ENCODE peak calls at places on chromosomes 12 and 14, in six cellular contexts. One of them, this sample, is unnamed. For H3K27me3 and H3K9me2, the result is how much of the 10 kb centered on the place peaks cover.

GRCh38 chr12:95218852-95219171 is 1.2 kb downstream of the VEZT start:
- DNase-seq in PC-3: peak
- DNase-seq in GM23248: peak
- DNase-seq in SK-N-SH: no peak
- DNase-seq in HCT116: no peak
- DNase-seq in MM.1S: peak
- DNase-seq in this sample: peak

GRCh38 chr14:68278568-68279436 is 459.2 kb downstream of the RAD51B start:
- DNase-seq in PC-3: peak
- DNase-seq in GM23248: peak
- DNase-seq in SK-N-SH: no peak
- DNase-seq in HCT116: peak
- DNase-seq in MM.1S: no peak
- DNase-seq in this sample: no peak

GRCh38 chr14:52325632-52326031 is 11.5 kb downstream of the PTGER2 start:
- DNase-seq in PC-3: no peak
- DNase-seq in GM23248: no peak
- DNase-seq in SK-N-SH: no peak
- DNase-seq in HCT116: no peak
- DNase-seq in MM.1S: no peak
- DNase-seq in this sample: no peak

GRCh38 chr12:28930704-28931103 is 218.4 kb upstream of the FAR2 start:
- DNase-seq in PC-3: no peak
- DNase-seq in GM23248: no peak
- DNase-seq in SK-N-SH: no peak
- DNase-seq in HCT116: no peak
- DNase-seq in MM.1S: no peak
- DNase-seq in this sample: no peak

GRCh38 chr12:70393787-70394519 is 27.9 kb downstream of the KCNMB4 start:
- DNase-seq in PC-3: peak
- DNase-seq in GM23248: peak
- DNase-seq in SK-N-SH: no peak
- DNase-seq in HCT116: no peak
- DNase-seq in MM.1S: no peak
- DNase-seq in this sample: no peak

GRCh38 chr14:68627050-68627867 is 165.6 kb downstream of the ZFP36L1 start:
- DNase-seq in PC-3: no peak
- DNase-seq in GM23248: no peak
- DNase-seq in SK-N-SH: no peak
- DNase-seq in HCT116: no peak
- DNase-seq in MM.1S: no peak
- DNase-seq in this sample: no peak

GRCh38 chr14:90850487-90850886 is 34.3 kb upstream of the TTC7B start:
- DNase-seq in PC-3: peak
- DNase-seq in GM23248: no peak
- DNase-seq in SK-N-SH: no peak
- DNase-seq in HCT116: peak
- DNase-seq in MM.1S: no peak
- DNase-seq in this sample: no peak

GRCh38 chr14:101475468-101476257 is 85.6 kb upstream of the DIO3 start:
- DNase-seq in PC-3: peak
- DNase-seq in GM23248: peak
- DNase-seq in SK-N-SH: no peak
- DNase-seq in HCT116: no peak
- DNase-seq in MM.1S: no peak
- DNase-seq in this sample: no peak

GRCh38 chr14:68191567-68192321 is 372.2 kb downstream of the RAD51B start:
- DNase-seq in PC-3: peak
- DNase-seq in GM23248: no peak
- DNase-seq in SK-N-SH: no peak
- DNase-seq in HCT116: peak
- DNase-seq in MM.1S: no peak
- DNase-seq in this sample: no peak

GRCh38 chr12:56954956-56955355 is 2.5 kb downstream of the RDH16 start:
- DNase-seq in PC-3: no peak
- DNase-seq in GM23248: no peak
- DNase-seq in SK-N-SH: no peak
- DNase-seq in HCT116: no peak
- DNase-seq in MM.1S: no peak
- DNase-seq in this sample: no peak

GRCh38 chr14:75482366-75482765 is 39.9 kb upstream of the BATF start:
- DNase-seq in PC-3: no peak
- DNase-seq in GM23248: no peak
- DNase-seq in SK-N-SH: no peak
- DNase-seq in HCT116: no peak
- DNase-seq in MM.1S: no peak
- DNase-seq in this sample: no peak

GRCh38 chr12:71183018-71183417 is 25.2 kb upstream of the TSPAN8 start:
- DNase-seq in PC-3: peak
- DNase-seq in GM23248: peak
- DNase-seq in SK-N-SH: no peak
- DNase-seq in HCT116: peak
- DNase-seq in MM.1S: no peak
- DNase-seq in this sample: no peak

GRCh38 chr12:81758421-81759214 is 532 bp downstream of the PPFIA2 start:
- DNase-seq in PC-3: no peak
- DNase-seq in GM23248: peak
- DNase-seq in SK-N-SH: peak
- DNase-seq in HCT116: no peak
- DNase-seq in MM.1S: peak
- DNase-seq in this sample: no peak

GRCh38 chr12:53595212-53595611 is 31.0 kb downstream of the ATF7 start:
- DNase-seq in PC-3: peak
- DNase-seq in GM23248: peak
- DNase-seq in SK-N-SH: no peak
- DNase-seq in HCT116: no peak
- DNase-seq in MM.1S: no peak
- DNase-seq in this sample: no peak

GRCh38 chr14:71117839-71118743 is 210.8 kb downstream of the PCNX1 start:
- DNase-seq in PC-3: peak
- DNase-seq in GM23248: peak
- DNase-seq in SK-N-SH: no peak
- DNase-seq in HCT116: no peak
- DNase-seq in MM.1S: no peak
- DNase-seq in this sample: no peak

GRCh38 chr14:21525571-21525970 is 575 bp downstream of the SALL2 start:
- DNase-seq in PC-3: no peak
- DNase-seq in GM23248: peak
- DNase-seq in SK-N-SH: peak
- DNase-seq in HCT116: no peak
- DNase-seq in MM.1S: no peak
- DNase-seq in this sample: no peak

GRCh38 chr12:69015831-69016230 is 82.9 kb upstream of the CPM start:
- DNase-seq in PC-3: no peak
- DNase-seq in GM23248: no peak
- DNase-seq in SK-N-SH: no peak
- DNase-seq in HCT116: no peak
- DNase-seq in MM.1S: no peak
- DNase-seq in this sample: no peak

GRCh38 chr12:11228268-11228879 is 41.1 kb downstream of the PRB3 start:
- DNase-seq in PC-3: peak
- DNase-seq in GM23248: peak
- DNase-seq in SK-N-SH: peak
- DNase-seq in HCT116: peak
- DNase-seq in MM.1S: peak
- DNase-seq in this sample: peak

GRCh38 chr12:52561880-52562449 is 9.0 kb upstream of the KRT71 start:
- DNase-seq in PC-3: peak
- DNase-seq in GM23248: peak
- DNase-seq in SK-N-SH: no peak
- DNase-seq in HCT116: peak
- DNase-seq in MM.1S: no peak
- DNase-seq in this sample: no peak

GRCh38 chr14:55066223-55066622 is 14.8 kb downstream of the MAPK1IP1L start:
- DNase-seq in PC-3: no peak
- DNase-seq in GM23248: no peak
- DNase-seq in SK-N-SH: no peak
- DNase-seq in HCT116: no peak
- DNase-seq in MM.1S: no peak
- DNase-seq in this sample: no peak

GRCh38 chr14:73235531-73236155 is 1.7 kb upstream of the PAPLN start:
- DNase-seq in PC-3: no peak
- DNase-seq in GM23248: no peak
- DNase-seq in SK-N-SH: no peak
- DNase-seq in HCT116: no peak
- DNase-seq in MM.1S: no peak
- DNase-seq in this sample: peak

DNA sequence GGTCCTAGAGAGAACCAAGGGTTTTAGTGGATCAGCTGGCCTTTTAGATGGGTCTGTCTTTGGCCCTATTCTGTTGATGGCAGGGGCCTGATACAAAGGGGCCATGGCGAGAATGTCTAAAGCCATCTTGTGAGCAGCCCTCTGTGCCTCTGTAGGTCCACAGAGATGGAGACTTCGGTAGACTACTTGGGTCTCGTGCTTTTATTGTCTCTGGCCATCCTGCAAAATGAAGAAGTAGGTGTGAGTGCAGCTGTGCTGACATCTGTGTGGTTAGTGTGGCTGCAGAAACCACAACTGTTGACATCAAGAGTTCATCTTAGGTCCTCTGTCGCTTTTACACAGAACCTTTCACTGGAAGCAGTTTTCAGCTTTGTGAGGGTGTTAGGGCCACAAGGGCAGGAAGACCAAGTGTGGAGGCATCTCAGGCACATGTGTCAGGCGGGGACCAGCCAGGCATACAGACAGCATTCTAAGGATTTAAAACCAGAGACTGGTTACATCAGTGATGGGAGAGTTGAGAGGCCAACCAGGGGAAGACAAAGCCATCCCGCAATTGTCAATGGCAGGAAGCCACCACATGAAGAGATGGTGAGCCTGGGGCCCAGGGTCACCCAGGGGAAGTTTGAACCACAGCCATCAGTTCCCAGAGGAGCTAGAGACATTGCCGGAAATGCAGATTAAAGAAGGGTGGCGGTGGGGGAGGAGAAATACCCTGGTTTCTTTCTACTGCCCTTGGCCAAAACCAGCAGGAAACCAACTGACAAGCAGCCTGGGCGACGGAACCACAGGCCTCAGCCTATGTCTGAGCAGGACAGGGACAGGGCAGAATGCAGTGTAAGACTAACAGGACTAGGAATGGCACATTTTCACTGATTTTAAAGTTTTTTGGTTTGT is 13.0 kb upstream of the TPCN1 start:
- DNase-seq in PC-3: no peak
- DNase-seq in GM23248: peak
- DNase-seq in SK-N-SH: no peak
- DNase-seq in HCT116: no peak
- DNase-seq in MM.1S: peak
- DNase-seq in this sample: peak
- H3K9ac ChIP-seq in PC-3: no peak
- H3K9ac ChIP-seq in GM23248: no peak
- H3K9ac ChIP-seq in SK-N-SH: no peak
- H3K9ac ChIP-seq in HCT116: no peak
- H3K9ac ChIP-seq in MM.1S: peak
- H3K9ac ChIP-seq in this sample: peak

GRCh38 chr12:45581112-45581511 is 148.4 kb upstream of the ARID2 start:
- DNase-seq in PC-3: no peak
- DNase-seq in GM23248: no peak
- DNase-seq in SK-N-SH: no peak
- DNase-seq in HCT116: no peak
- DNase-seq in MM.1S: no peak
- DNase-seq in this sample: no peak

GRCh38 chr12:45575823-45576448 is 153.6 kb upstream of the ARID2 start:
- DNase-seq in PC-3: no peak
- DNase-seq in GM23248: no peak
- DNase-seq in SK-N-SH: no peak
- DNase-seq in HCT116: no peak
- DNase-seq in MM.1S: no peak
- DNase-seq in this sample: peak

GRCh38 chr12:45580570-45580969 is 148.9 kb upstream of the ARID2 start:
- DNase-seq in PC-3: no peak
- DNase-seq in GM23248: no peak
- DNase-seq in SK-N-SH: no peak
- DNase-seq in HCT116: no peak
- DNase-seq in MM.1S: no peak
- DNase-seq in this sample: no peak

GRCh38 chr12:45575417-45575816 is 154.1 kb upstream of the ARID2 start:
- DNase-seq in PC-3: no peak
- DNase-seq in GM23248: no peak
- DNase-seq in SK-N-SH: no peak
- DNase-seq in HCT116: no peak
- DNase-seq in MM.1S: no peak
- DNase-seq in this sample: no peak

GRCh38 chr12:45577844-45578399 is 151.6 kb upstream of the ARID2 start:
- DNase-seq in PC-3: no peak
- DNase-seq in GM23248: peak
- DNase-seq in SK-N-SH: no peak
- DNase-seq in HCT116: no peak
- DNase-seq in MM.1S: no peak
- DNase-seq in this sample: no peak
- H3K27me3 ChIP-seq in PC-3: under half
- H3K27me3 ChIP-seq in GM23248: under half
- H3K27me3 ChIP-seq in SK-N-SH: under half
- H3K27me3 ChIP-seq in HCT116: under half
- H3K27me3 ChIP-seq in MM.1S: under half
- H3K27me3 ChIP-seq in this sample: under half

GRCh38 chr12:3600951-3601350 is 109.9 kb downstream of the PRMT8 start:
- DNase-seq in PC-3: no peak
- DNase-seq in GM23248: no peak
- DNase-seq in SK-N-SH: no peak
- DNase-seq in HCT116: no peak
- DNase-seq in MM.1S: no peak
- DNase-seq in this sample: no peak
- H3K9me2 ChIP-seq in PC-3: under half
- H3K9me2 ChIP-seq in GM23248: under half
- H3K9me2 ChIP-seq in SK-N-SH: under half
- H3K9me2 ChIP-seq in HCT116: under half
- H3K9me2 ChIP-seq in MM.1S: under half
- H3K9me2 ChIP-seq in this sample: under half

GRCh38 chr14:89457007-89457406 is 40.0 kb upstream of the FOXN3 start:
- DNase-seq in PC-3: no peak
- DNase-seq in GM23248: no peak
- DNase-seq in SK-N-SH: no peak
- DNase-seq in HCT116: no peak
- DNase-seq in MM.1S: no peak
- DNase-seq in this sample: no peak

GRCh38 chr14:89454971-89455370 is 37.9 kb upstream of the FOXN3 start:
- DNase-seq in PC-3: no peak
- DNase-seq in GM23248: no peak
- DNase-seq in SK-N-SH: no peak
- DNase-seq in HCT116: no peak
- DNase-seq in MM.1S: no peak
- DNase-seq in this sample: no peak

GRCh38 chr14:89455412-89455811 is 38.4 kb upstream of the FOXN3 start:
- DNase-seq in PC-3: no peak
- DNase-seq in GM23248: no peak
- DNase-seq in SK-N-SH: peak
- DNase-seq in HCT116: no peak
- DNase-seq in MM.1S: no peak
- DNase-seq in this sample: no peak

DNA sequence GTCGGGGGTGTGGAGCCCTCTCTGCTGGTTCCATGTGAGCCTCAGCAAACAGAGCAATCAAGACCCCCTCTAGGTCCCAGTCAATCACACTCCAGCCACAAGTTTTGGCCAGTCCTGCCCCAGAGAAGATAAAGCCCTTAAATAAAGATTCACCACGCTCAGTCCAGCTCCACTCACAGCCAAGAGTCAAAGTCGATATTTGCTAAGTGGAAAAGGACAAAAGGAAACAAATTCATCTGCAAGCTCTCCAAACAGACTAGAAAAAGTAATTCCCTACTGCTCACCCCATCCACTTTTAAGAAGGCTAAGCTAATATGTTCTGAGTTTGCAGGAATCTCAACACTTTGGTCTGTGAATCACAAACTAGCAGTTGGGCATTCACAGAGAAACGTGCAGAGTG is 41.7 kb upstream of the FOXN3 start:
- DNase-seq in PC-3: no peak
- DNase-seq in GM23248: no peak
- DNase-seq in SK-N-SH: no peak
- DNase-seq in HCT116: no peak
- DNase-seq in MM.1S: no peak
- DNase-seq in this sample: no peak
- H3K9ac ChIP-seq in PC-3: no peak
- H3K9ac ChIP-seq in GM23248: no peak
- H3K9ac ChIP-seq in SK-N-SH: no peak
- H3K9ac ChIP-seq in HCT116: no peak
- H3K9ac ChIP-seq in MM.1S: no peak
- H3K9ac ChIP-seq in this sample: no peak